ENCODE peak calls at places on chromosomes 3 and 15, in ten cellular contexts. One of them, this sample, is unnamed.

GRCh38 chr15:57610130-57610529 is 18.4 kb downstream of the MYZAP start:
- DNase-seq in EH: peak; percentile 90
- DNase-seq in AG08395: peak; percentile 45
- DNase-seq in stimulated activated CD8-positive, alpha-beta memory T cell treated with anti-CD3 and anti-CD28 coated beads, Interleukin-7, amount 100 ng/mL, for 1 hour: no peak
- DNase-seq in ovary: peak; percentile 69
- DNase-seq in cardiac muscle cell: no peak
- DNase-seq in stimulated activated CD4-positive, alpha-beta T cell treated with anti-CD3 and anti-CD28 coated beads, Interleukin-1b, Interleukin-23, amount 100 ng/mL, for 24 hours: no peak
- DNase-seq in GM13977: no peak
- DNase-seq in activated CD4-positive, alpha-beta T cell treated with anti-CD3 and anti-CD28 coated beads for 24 hours: no peak
- DNase-seq in activated T-helper 1 cell treated with anti-CD3 and anti-CD28 coated beads, Interleukin-2, amount 50 U/mL, for 16 hours: no peak
- DNase-seq in this sample: peak; percentile 86

GRCh38 chr15:75732809-75733451 is 20.3 kb upstream of the CSPG4 start:
- DNase-seq in EH: peak; percentile 76
- DNase-seq in AG08395: peak; percentile 57
- DNase-seq in stimulated activated CD8-positive, alpha-beta memory T cell treated with anti-CD3 and anti-CD28 coated beads, Interleukin-7, amount 100 ng/mL, for 1 hour: peak; percentile 21
- DNase-seq in ovary: peak; percentile 83
- DNase-seq in cardiac muscle cell: peak; percentile 70
- DNase-seq in stimulated activated CD4-positive, alpha-beta T cell treated with anti-CD3 and anti-CD28 coated beads, Interleukin-1b, Interleukin-23, amount 100 ng/mL, for 24 hours: peak; percentile 25
- DNase-seq in GM13977: peak; percentile 73
- DNase-seq in activated CD4-positive, alpha-beta T cell treated with anti-CD3 and anti-CD28 coated beads for 24 hours: peak; percentile 23
- DNase-seq in activated T-helper 1 cell treated with anti-CD3 and anti-CD28 coated beads, Interleukin-2, amount 50 U/mL, for 16 hours: peak; percentile 11
- DNase-seq in this sample: peak; percentile 79

GRCh38 chr15:61681038-61681418 is 379.2 kb downstream of the VPS13C start:
- DNase-seq in EH: no peak
- DNase-seq in AG08395: no peak
- DNase-seq in stimulated activated CD8-positive, alpha-beta memory T cell treated with anti-CD3 and anti-CD28 coated beads, Interleukin-7, amount 100 ng/mL, for 1 hour: no peak
- DNase-seq in ovary: no peak
- DNase-seq in cardiac muscle cell: no peak
- DNase-seq in stimulated activated CD4-positive, alpha-beta T cell treated with anti-CD3 and anti-CD28 coated beads, Interleukin-1b, Interleukin-23, amount 100 ng/mL, for 24 hours: no peak
- DNase-seq in GM13977: no peak
- DNase-seq in activated CD4-positive, alpha-beta T cell treated with anti-CD3 and anti-CD28 coated beads for 24 hours: no peak
- DNase-seq in activated T-helper 1 cell treated with anti-CD3 and anti-CD28 coated beads, Interleukin-2, amount 50 U/mL, for 16 hours: no peak
- DNase-seq in this sample: no peak

GRCh38 chr3:141052570-141053069 is 1.5 kb downstream of the SPSB4 start:
- DNase-seq in EH: no peak
- DNase-seq in AG08395: no peak
- DNase-seq in stimulated activated CD8-positive, alpha-beta memory T cell treated with anti-CD3 and anti-CD28 coated beads, Interleukin-7, amount 100 ng/mL, for 1 hour: no peak
- DNase-seq in ovary: no peak
- DNase-seq in cardiac muscle cell: peak; percentile 89
- DNase-seq in stimulated activated CD4-positive, alpha-beta T cell treated with anti-CD3 and anti-CD28 coated beads, Interleukin-1b, Interleukin-23, amount 100 ng/mL, for 24 hours: no peak
- DNase-seq in GM13977: no peak
- DNase-seq in activated CD4-positive, alpha-beta T cell treated with anti-CD3 and anti-CD28 coated beads for 24 hours: no peak
- DNase-seq in activated T-helper 1 cell treated with anti-CD3 and anti-CD28 coated beads, Interleukin-2, amount 50 U/mL, for 16 hours: no peak
- DNase-seq in this sample: no peak

GRCh38 chr3:193846569-193846968 is 253.6 kb downstream of the OPA1 start:
- DNase-seq in EH: no peak
- DNase-seq in AG08395: no peak
- DNase-seq in stimulated activated CD8-positive, alpha-beta memory T cell treated with anti-CD3 and anti-CD28 coated beads, Interleukin-7, amount 100 ng/mL, for 1 hour: no peak
- DNase-seq in ovary: no peak
- DNase-seq in cardiac muscle cell: no peak
- DNase-seq in stimulated activated CD4-positive, alpha-beta T cell treated with anti-CD3 and anti-CD28 coated beads, Interleukin-1b, Interleukin-23, amount 100 ng/mL, for 24 hours: no peak
- DNase-seq in GM13977: no peak
- DNase-seq in activated CD4-positive, alpha-beta T cell treated with anti-CD3 and anti-CD28 coated beads for 24 hours: no peak
- DNase-seq in activated T-helper 1 cell treated with anti-CD3 and anti-CD28 coated beads, Interleukin-2, amount 50 U/mL, for 16 hours: no peak
- DNase-seq in this sample: no peak

GRCh38 chr15:43194775-43195174 is 9.6 kb downstream of the CCNDBP1 start:
- DNase-seq in EH: peak; percentile 25
- DNase-seq in AG08395: no peak
- DNase-seq in stimulated activated CD8-positive, alpha-beta memory T cell treated with anti-CD3 and anti-CD28 coated beads, Interleukin-7, amount 100 ng/mL, for 1 hour: no peak
- DNase-seq in ovary: no peak
- DNase-seq in cardiac muscle cell: no peak
- DNase-seq in stimulated activated CD4-positive, alpha-beta T cell treated with anti-CD3 and anti-CD28 coated beads, Interleukin-1b, Interleukin-23, amount 100 ng/mL, for 24 hours: no peak
- DNase-seq in GM13977: no peak
- DNase-seq in activated CD4-positive, alpha-beta T cell treated with anti-CD3 and anti-CD28 coated beads for 24 hours: no peak
- DNase-seq in activated T-helper 1 cell treated with anti-CD3 and anti-CD28 coated beads, Interleukin-2, amount 50 U/mL, for 16 hours: no peak
- DNase-seq in this sample: no peak

GRCh38 chr3:62562017-62562416 is 188.7 kb upstream of the FEZF2 start:
- DNase-seq in EH: peak; percentile 92
- DNase-seq in AG08395: peak; percentile 74
- DNase-seq in stimulated activated CD8-positive, alpha-beta memory T cell treated with anti-CD3 and anti-CD28 coated beads, Interleukin-7, amount 100 ng/mL, for 1 hour: no peak
- DNase-seq in ovary: no peak
- DNase-seq in cardiac muscle cell: no peak
- DNase-seq in stimulated activated CD4-positive, alpha-beta T cell treated with anti-CD3 and anti-CD28 coated beads, Interleukin-1b, Interleukin-23, amount 100 ng/mL, for 24 hours: no peak
- DNase-seq in GM13977: no peak
- DNase-seq in activated CD4-positive, alpha-beta T cell treated with anti-CD3 and anti-CD28 coated beads for 24 hours: no peak
- DNase-seq in activated T-helper 1 cell treated with anti-CD3 and anti-CD28 coated beads, Interleukin-2, amount 50 U/mL, for 16 hours: no peak
- DNase-seq in this sample: no peak

GRCh38 chr3:111812680-111813079 is 46.4 kb upstream of the PHLDB2 start:
- DNase-seq in EH: peak; percentile 41
- DNase-seq in AG08395: no peak
- DNase-seq in stimulated activated CD8-positive, alpha-beta memory T cell treated with anti-CD3 and anti-CD28 coated beads, Interleukin-7, amount 100 ng/mL, for 1 hour: no peak
- DNase-seq in ovary: no peak
- DNase-seq in cardiac muscle cell: no peak
- DNase-seq in stimulated activated CD4-positive, alpha-beta T cell treated with anti-CD3 and anti-CD28 coated beads, Interleukin-1b, Interleukin-23, amount 100 ng/mL, for 24 hours: no peak
- DNase-seq in GM13977: no peak
- DNase-seq in activated CD4-positive, alpha-beta T cell treated with anti-CD3 and anti-CD28 coated beads for 24 hours: no peak
- DNase-seq in activated T-helper 1 cell treated with anti-CD3 and anti-CD28 coated beads, Interleukin-2, amount 50 U/mL, for 16 hours: no peak
- DNase-seq in this sample: no peak

GRCh38 chr15:44194397-44195150 is 497 bp downstream of the FRMD5 start:
- DNase-seq in EH: peak; percentile 41
- DNase-seq in AG08395: no peak
- DNase-seq in stimulated activated CD8-positive, alpha-beta memory T cell treated with anti-CD3 and anti-CD28 coated beads, Interleukin-7, amount 100 ng/mL, for 1 hour: peak; percentile 15
- DNase-seq in ovary: peak; percentile 28
- DNase-seq in cardiac muscle cell: peak; percentile 34
- DNase-seq in stimulated activated CD4-positive, alpha-beta T cell treated with anti-CD3 and anti-CD28 coated beads, Interleukin-1b, Interleukin-23, amount 100 ng/mL, for 24 hours: peak; percentile 20
- DNase-seq in GM13977: peak; percentile 36
- DNase-seq in activated CD4-positive, alpha-beta T cell treated with anti-CD3 and anti-CD28 coated beads for 24 hours: peak; percentile 6
- DNase-seq in activated T-helper 1 cell treated with anti-CD3 and anti-CD28 coated beads, Interleukin-2, amount 50 U/mL, for 16 hours: peak; percentile 15
- DNase-seq in this sample: peak; percentile 44

GRCh38 chr15:40038267-40038653 is 721 bp downstream of the SRP14 start:
- DNase-seq in EH: peak; percentile 52
- DNase-seq in AG08395: peak; percentile 36
- DNase-seq in stimulated activated CD8-positive, alpha-beta memory T cell treated with anti-CD3 and anti-CD28 coated beads, Interleukin-7, amount 100 ng/mL, for 1 hour: no peak
- DNase-seq in ovary: no peak
- DNase-seq in cardiac muscle cell: peak; percentile 33
- DNase-seq in stimulated activated CD4-positive, alpha-beta T cell treated with anti-CD3 and anti-CD28 coated beads, Interleukin-1b, Interleukin-23, amount 100 ng/mL, for 24 hours: no peak
- DNase-seq in GM13977: no peak
- DNase-seq in activated CD4-positive, alpha-beta T cell treated with anti-CD3 and anti-CD28 coated beads for 24 hours: no peak
- DNase-seq in activated T-helper 1 cell treated with anti-CD3 and anti-CD28 coated beads, Interleukin-2, amount 50 U/mL, for 16 hours: no peak
- DNase-seq in this sample: no peak

This sample was measured in ureter.